ENCODE peak calls at places on chromosomes 7 and 10, in six cellular contexts. P is HCT116, R is PC-3, V is neural progenitor cell, U is SK-N-SH, Z is MM.1S. J is an unnamed sample.

GRCh38 chr7:76509931-76510877 is at the start of gene UPK3B:
- DNase-seq in P (no peak), R (peak), V (peak), U (peak), Z (no peak), J (peak)

GRCh38 chr10:22053048-22053447 is 49.5 kb upstream of the DNAJC1 start:
- DNase-seq in P (no peak), R (no peak), V (no peak), U (no peak), Z (no peak), J (no peak)

GRCh38 chr10:132202070-132202970 is 15.6 kb downstream of the DPYSL4 start:
- DNase-seq in P (no peak), R (no peak), V (no peak), U (no peak), Z (no peak), J (no peak)

GRCh38 chr10:35600193-35600592 is 4.9 kb upstream of the GJD4 start:
- DNase-seq in P (no peak), R (peak), V (no peak), U (no peak), Z (no peak), J (no peak)

GRCh38 chr10:15802375-15802949 is 57.8 kb downstream of the MINDY3 start:
- DNase-seq in P (no peak), R (peak), V (no peak), U (no peak), Z (no peak), J (no peak)

GRCh38 chr10:96820730-96821129 is 11.4 kb upstream of the LCOR start:
- DNase-seq in P (no peak), R (no peak), V (no peak), U (no peak), Z (no peak), J (no peak)

GRCh38 chr7:123748171-123748733 is 551 bp downstream of the WASL start:
- DNase-seq in P (no peak), R (peak), V (peak), U (peak), Z (peak), J (peak)

GRCh38 chr7:66930341-66930740 is 9.3 kb downstream of the TMEM248 start:
- DNase-seq in P (peak), R (peak), V (peak), U (peak), Z (no peak), J (peak)

GRCh38 chr7:132066776-132067175 is 509.5 kb downstream of the PLXNA4 start:
- DNase-seq in P (no peak), R (no peak), V (no peak), U (no peak), Z (no peak), J (peak)

GRCh38 chr7:115122388-115122787 is 200.5 kb downstream of the MDFIC start:
- DNase-seq in P (no peak), R (no peak), V (no peak), U (no peak), Z (no peak), J (no peak)

GRCh38 chr10:26621889-26622681 is 75.4 kb upstream of the PDSS1 start:
- DNase-seq in P (no peak), R (peak), V (peak), U (peak), Z (no peak), J (peak)

GRCh38 chr7:101630591-101630990 is 1.5 kb upstream of the MYL10 start:
- DNase-seq in P (no peak), R (peak), V (no peak), U (peak), Z (no peak), J (peak)

GRCh38 chr7:10998984-10999757 is 25.5 kb downstream of the PHF14 start:
- DNase-seq in P (no peak), R (no peak), V (peak), U (no peak), Z (no peak), J (no peak)

GRCh38 chr10:126798649-126799048 is 106.6 kb upstream of the DOCK1 start:
- DNase-seq in P (no peak), R (no peak), V (no peak), U (no peak), Z (no peak), J (no peak)

GRCh38 chr10:129764901-129765663 is 199.0 kb downstream of the EBF3 start:
- DNase-seq in P (no peak), R (no peak), V (no peak), U (no peak), Z (no peak), J (no peak)

GRCh38 chr10:89795840-89796239 is 94.5 kb downstream of the KIF20B start:
- DNase-seq in P (no peak), R (no peak), V (no peak), U (no peak), Z (no peak), J (no peak)

GRCh38 chr10:89792187-89792586 is 90.8 kb downstream of the KIF20B start:
- DNase-seq in P (no peak), R (peak), V (no peak), U (no peak), Z (no peak), J (peak)

GRCh38 chr10:89789188-89789587 is 87.8 kb downstream of the KIF20B start:
- DNase-seq in P (no peak), R (no peak), V (no peak), U (no peak), Z (no peak), J (no peak)

GRCh38 chr10:89798092-89798491 is 96.7 kb downstream of the KIF20B start:
- DNase-seq in P (no peak), R (no peak), V (no peak), U (no peak), Z (no peak), J (no peak)

GRCh38 chr10:89793649-89794254 is 92.4 kb downstream of the KIF20B start:
- DNase-seq in P (peak), R (peak), V (peak), U (peak), Z (peak), J (peak)
- TF ChIP-seq EZH2phosphoT487 in P (no peak), R (no peak), V (no peak), U (no peak), Z (no peak), J (no peak)

DNA sequence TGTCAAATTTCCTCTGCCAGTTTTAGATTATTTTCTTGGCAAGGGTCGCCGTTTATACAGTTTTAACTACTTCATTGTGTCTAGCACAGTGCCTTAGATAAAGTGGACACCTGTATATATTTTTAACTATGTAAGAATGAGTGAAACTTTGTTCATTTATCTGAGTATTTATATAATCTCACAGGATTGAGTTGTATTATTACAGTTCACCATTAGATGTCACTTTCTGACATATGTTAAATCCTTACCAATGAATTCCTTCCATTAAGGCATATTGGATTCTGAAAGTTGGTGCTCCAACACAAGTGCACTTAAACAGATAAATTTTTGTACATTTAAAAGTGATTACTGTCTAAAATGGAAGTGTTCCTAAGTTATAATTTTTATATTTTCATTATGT is 43.0 kb downstream of the ZMYND11 start:
- DNase-seq in P (peak), R (peak), V (no peak), U (peak), Z (peak), J (peak)
- H3K9ac ChIP-seq in P (no peak), R (no peak), V (no peak), U (no peak), Z (no peak), J (no peak)

DNA sequence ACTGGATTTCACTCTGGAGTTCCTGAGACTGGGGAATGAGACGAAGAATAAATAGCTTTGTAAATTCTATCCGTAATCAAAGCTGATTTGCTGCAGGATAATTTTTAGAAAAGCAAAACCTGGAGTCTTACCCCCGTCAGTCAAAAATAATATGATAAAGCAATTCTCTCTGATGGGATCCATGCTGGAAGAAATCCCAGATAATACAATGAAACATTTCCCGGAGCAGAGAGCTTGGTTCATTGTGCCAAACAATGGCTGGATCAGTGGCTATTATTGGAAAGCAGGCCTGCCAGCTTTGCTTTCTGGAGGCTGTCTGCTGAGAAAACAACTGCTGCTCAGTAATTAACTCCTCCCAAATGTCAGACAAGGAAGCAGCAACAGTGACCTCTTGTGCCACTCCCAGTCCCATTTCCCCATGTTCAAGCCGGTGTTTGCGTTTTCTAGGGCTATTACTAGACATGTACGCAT is 609.4 kb upstream of the PCDH15 start:
- DNase-seq in P (no peak), R (peak), V (peak), U (peak), Z (no peak), J (peak)
- TF ChIP-seq EZH2phosphoT487 in P (no peak), R (no peak), V (no peak), U (no peak), Z (no peak), J (no peak)

DNA sequence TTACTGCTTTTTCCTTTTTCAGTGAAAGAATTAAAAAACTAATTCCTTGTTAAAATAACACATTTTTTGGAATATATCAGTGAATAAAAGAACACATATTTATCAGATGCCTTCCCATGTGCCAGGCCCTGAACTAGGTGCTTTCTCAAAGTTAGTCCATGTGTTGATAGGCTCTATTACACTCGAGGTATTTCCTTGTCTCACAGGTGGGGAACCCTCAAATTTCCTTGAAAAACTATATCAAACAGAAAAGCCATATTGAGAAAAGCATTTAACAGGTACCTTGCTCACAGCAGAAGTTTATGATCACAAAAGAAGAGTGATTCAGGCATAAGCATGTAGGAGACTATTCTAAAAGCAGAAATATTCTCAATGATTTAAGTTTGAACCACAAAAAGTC is 75.6 kb upstream of the OGDHL start:
- DNase-seq in P (no peak), R (no peak), V (no peak), U (no peak), Z (no peak), J (no peak)
- H3K9ac ChIP-seq in P (peak), R (no peak), V (no peak), U (no peak), Z (no peak), J (no peak)

DNA sequence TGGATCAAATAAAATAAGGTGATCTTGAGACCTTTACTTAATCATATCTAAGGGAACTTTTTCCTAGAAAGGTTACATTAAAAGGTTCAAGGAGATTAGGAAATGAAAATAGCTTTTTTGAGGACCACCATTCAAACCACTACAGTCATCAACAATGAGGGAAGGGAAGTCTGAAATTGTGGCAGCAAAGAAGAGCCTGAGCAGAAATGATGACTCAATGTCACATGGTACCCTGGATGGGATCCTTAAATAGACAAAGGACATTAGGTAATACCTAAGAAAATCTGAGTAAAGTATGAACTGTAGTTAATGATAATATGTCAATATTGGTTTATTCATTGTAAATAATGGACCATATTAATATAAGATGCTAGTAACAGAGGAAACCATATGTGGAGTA is 236.0 kb downstream of the SEMA3D start:
- DNase-seq in P (no peak), R (peak), V (no peak), U (no peak), Z (no peak), J (peak)
- TF ChIP-seq EZH2phosphoT487 in P (no peak), R (no peak), V (no peak), U (no peak), Z (no peak), J (no peak)

GRCh38 chr10:11015371-11015934 is 2.2 kb upstream of the CELF2 start:
- DNase-seq in P (no peak), R (no peak), V (no peak), U (no peak), Z (no peak), J (peak)

GRCh38 chr10:11018830-11019692 is 1.4 kb downstream of the CELF2 start:
- DNase-seq in P (no peak), R (no peak), V (no peak), U (no peak), Z (no peak), J (peak)

GRCh38 chr10:11018426-11018818 is 750 bp downstream of the CELF2 start:
- DNase-seq in P (no peak), R (no peak), V (peak), U (no peak), Z (peak), J (peak)

GRCh38 chr10:11016959-11017574 is 605 bp upstream of the CELF2 start:
- DNase-seq in P (no peak), R (no peak), V (no peak), U (no peak), Z (no peak), J (peak)

DNA sequence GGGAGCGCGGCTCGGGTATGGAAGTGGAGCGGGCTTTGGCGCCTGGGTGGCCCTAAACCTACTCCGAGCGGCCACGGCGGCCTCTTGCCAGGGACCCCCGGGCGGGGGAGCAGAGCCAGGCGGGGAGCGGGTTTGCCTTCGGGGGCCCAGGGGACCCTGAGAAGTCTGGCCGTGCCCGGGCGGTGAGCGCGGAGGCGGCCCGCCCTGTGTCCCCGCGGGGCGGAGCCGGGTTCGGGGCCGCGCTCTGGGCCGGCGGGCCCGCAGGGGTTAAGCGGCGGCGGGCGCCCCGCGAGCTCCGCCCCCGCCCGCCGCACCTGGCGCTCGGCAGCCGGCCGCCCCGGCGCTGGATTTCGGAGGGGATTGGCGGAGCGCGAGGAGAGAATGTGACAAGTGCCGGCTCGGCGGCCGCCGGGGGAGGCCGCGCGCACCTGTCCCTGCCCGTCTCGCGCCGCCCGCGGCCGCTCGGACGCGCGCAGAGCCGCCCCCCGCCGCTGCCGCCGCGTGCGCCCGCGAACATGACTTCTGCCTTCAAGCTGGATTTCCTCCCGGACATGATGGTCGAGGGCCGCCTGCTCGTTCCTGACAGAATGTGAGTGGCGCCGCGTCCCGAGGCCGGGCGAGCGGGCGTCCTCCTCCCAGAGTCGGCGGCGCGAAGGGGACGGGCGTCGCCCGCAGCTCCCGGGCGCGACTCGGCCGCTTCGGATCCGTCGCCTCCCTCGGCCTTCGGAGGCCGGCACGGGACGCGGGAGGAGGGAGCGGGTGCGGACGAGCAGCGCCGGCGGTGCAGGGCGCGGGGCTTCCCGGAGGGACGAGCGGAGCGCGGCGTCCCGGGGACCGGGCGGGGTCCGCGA is at the start of gene CELF2:
- DNase-seq in P (no peak), R (no peak), V (peak), U (peak), Z (peak), J (peak)
- H3K9ac ChIP-seq in P (no peak), R (no peak), V (no peak), U (no peak), Z (peak), J (peak)

J was measured in GM23248.